ENCODE peak calls at places on chromosome 1, in five cellular contexts. L is cardiac muscle cell, B is stomach, M is neural progenitor cell, S is body of pancreas. F is an unnamed sample.

GRCh38 chr1:209405183-209405823 is 178.2 kb upstream of the CAMK1G start:
- DNase-seq in L (no peak), B (no peak), M (no peak), S (no peak), F (no peak)

GRCh38 chr1:167409183-167409582 is 109.1 kb downstream of the CD247 start:
- DNase-seq in L (no peak), B (no peak), M (no peak), S (no peak), F (no peak)

GRCh38 chr1:112322983-112323678 is 72.9 kb upstream of the CTTNBP2NL start:
- DNase-seq in L (no peak), B (no peak), M (no peak), S (no peak), F (no peak)

GRCh38 chr1:13583964-13584791 is 546 bp downstream of the PDPN start:
- DNase-seq in L (peak), B (no peak), M (peak), S (no peak), F (peak)

GRCh38 chr1:83999316-83999819 is 436 bp upstream of the TTLL7 start:
- DNase-seq in L (peak), B (peak), M (peak), S (peak), F (peak)

GRCh38 chr1:206911064-206911663 is 10.6 kb downstream of the FCMR start:
- DNase-seq in L (peak), B (no peak), M (peak), S (peak), F (no peak)

GRCh38 chr1:101112051-101112770 is 86.6 kb upstream of the DPH5 start:
- DNase-seq in L (no peak), B (no peak), M (peak), S (no peak), F (no peak)

GRCh38 chr1:169491845-169492281 is 6.1 kb upstream of the SLC19A2 start:
- DNase-seq in L (no peak), B (no peak), M (no peak), S (no peak), F (no peak)

GRCh38 chr1:53378932-53379661 is 51.2 kb upstream of the LRP8 start:
- DNase-seq in L (no peak), B (no peak), M (no peak), S (no peak), F (no peak)

GRCh38 chr1:13666317-13666716 is 33.7 kb upstream of the PRDM2 start:
- DNase-seq in L (no peak), B (no peak), M (no peak), S (no peak), F (no peak)

GRCh38 chr1:165632491-165632890 is 1.5 kb downstream of the MGST3 start:
- DNase-seq in L (peak), B (no peak), M (peak), S (no peak), F (no peak)

GRCh38 chr1:208437416-208437815 is 193.2 kb upstream of the PLXNA2 start:
- DNase-seq in L (no peak), B (no peak), M (no peak), S (no peak), F (no peak)

GRCh38 chr1:6510493-6510892 is 19.0 kb upstream of the PLEKHG5 start:
- DNase-seq in L (no peak), B (no peak), M (no peak), S (no peak), F (no peak)

GRCh38 chr1:99646885-99647284 is 972 bp downstream of the PALMD start:
- DNase-seq in L (no peak), B (no peak), M (no peak), S (no peak), F (no peak)
- H3K4me3 ChIP-seq in L (no peak), B (peak), M (no peak), S (peak), F (peak)

DNA sequence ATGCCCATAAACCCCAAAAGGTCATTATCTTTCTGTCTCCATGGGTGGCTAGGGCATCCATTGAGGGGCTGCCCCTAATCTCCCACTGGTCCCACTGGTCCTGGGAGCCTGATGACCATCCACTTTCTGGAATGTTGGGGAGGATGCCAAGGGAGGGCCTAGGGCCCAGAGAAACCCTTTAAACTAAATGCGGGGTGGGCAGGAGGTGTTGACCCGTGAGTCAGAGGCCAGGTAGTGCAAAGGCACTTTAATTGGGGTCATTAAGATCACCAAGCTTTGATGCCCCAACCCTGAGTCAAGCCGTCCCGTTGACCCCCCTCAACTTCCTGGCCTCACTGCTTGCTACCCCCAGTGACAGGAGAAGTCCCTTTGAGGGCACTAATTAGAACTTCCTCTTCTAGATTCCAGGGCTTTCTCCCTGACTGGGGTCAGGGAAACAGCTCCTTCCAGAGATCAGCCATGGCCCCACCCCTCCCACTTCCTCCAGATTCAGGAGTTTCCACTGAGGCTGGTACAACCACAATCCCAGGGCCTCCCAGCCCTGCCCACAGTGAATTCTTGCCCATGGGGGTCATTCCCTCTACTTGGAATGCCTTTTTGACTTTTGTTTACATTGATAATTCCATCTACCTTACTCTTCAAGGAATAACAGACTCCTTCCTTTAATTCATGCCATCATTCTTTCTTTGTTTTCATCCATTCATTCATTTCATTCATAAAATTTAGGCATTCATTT is 15.5 kb upstream of the SERINC2 start:
- DNase-seq in L (no peak), B (no peak), M (no peak), S (no peak), F (no peak)
- H3K27ac ChIP-seq in L (no peak), B (no peak), M (no peak), S (no peak), F (no peak)

DNA sequence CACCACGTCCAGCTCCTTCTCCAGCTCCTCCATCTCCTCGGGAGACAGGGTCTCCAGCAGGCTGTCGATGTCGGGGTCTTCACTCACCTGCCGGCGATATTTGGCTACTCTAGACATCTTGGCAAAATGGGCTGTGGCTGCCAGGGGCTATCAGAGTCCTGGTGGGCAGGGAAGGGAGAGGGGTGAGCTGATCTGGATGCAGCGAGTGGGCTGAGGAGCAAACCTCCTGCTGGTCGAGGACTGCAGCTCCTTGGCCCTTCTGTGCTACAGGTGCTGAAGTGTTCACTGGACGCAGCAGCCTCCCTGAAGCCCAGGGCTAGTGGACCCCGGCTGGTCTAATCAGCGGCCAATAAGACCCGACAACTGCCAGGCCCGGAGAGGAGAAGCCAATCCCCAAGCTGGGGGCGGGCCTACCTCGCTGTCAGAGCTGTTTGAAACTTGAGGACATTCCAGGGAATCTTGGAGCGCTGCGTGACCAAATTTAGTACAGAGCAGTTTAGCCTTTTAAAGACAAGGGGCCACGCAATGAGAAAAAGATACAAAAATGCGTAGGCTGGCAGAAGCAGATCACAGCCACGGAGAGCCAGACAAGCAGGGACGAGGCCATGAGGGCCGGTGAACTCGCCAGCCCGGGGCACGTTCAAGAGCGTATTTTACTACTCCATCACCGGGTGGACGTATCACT is at the start of gene LMOD1:
- DNase-seq in L (peak), B (peak), M (peak), S (peak), F (peak)
- TF ChIP-seq CTCF in L (no peak), B (no peak), M (no peak), S (no peak), F (no peak)

DNA sequence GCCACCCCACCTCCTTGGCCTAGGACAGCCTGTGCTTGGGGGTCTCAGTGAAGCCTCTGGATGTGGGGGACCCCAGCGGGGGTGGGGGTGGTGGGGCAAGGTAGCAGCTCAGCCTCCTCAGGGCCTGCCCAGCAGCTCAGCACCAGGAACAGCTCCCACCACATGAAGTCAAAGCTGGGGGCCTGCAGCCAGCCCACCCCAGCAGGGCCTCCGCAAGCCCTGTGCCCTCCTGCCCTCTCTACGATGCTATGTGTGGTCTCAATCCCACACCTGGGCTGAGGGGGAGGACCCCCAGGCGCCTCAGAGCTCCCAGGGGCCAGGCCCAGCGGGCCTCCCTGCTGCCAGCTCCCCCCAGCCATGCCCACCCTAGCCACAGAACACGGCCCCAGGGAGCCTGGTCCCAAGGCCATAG is 18.6 kb downstream of the PANK4 start:
- DNase-seq in L (no peak), B (no peak), M (no peak), S (no peak), F (no peak)
- H3K4me3 ChIP-seq in L (no peak), B (no peak), M (no peak), S (no peak), F (no peak)

GRCh38 chr1:172322219-172323061 is 98.0 kb upstream of the C1orf105 start:
- DNase-seq in L (no peak), B (no peak), M (no peak), S (peak), F (no peak)

GRCh38 chr1:172325562-172325961 is 94.9 kb upstream of the C1orf105 start:
- DNase-seq in L (no peak), B (no peak), M (no peak), S (no peak), F (no peak)

GRCh38 chr1:172326171-172326570 is 94.3 kb upstream of the C1orf105 start:
- DNase-seq in L (no peak), B (no peak), M (no peak), S (no peak), F (no peak)

GRCh38 chr1:172321429-172321828 is 99.1 kb upstream of the C1orf105 start:
- DNase-seq in L (no peak), B (no peak), M (no peak), S (no peak), F (no peak)

DNA sequence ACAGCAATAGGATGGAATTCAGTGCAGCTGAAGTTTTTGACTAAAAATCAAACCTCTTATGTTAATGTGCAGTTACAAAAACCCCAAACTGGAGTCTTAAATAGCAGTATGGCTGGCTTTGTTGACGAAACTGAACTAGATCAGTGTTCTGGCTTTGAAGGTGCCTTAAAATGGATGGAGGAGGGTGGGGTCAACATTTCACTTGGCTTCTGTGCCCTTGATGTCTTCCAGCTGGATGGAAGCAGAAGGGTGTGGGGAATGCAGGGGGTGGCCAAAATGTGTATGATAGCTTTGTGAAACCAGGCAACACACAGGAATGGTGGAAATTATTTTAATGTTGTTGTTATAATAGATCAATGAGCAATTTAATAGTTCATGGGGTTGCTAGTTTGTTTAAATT is 96.8 kb upstream of the C1orf105 start:
- DNase-seq in L (no peak), B (no peak), M (no peak), S (no peak), F (no peak)
- H3K27ac ChIP-seq in L (no peak), B (no peak), M (no peak), S (no peak), F (no peak)

GRCh38 chr1:975365-975764 is 6.5 kb downstream of the PERM1 start:
- DNase-seq in L (no peak), B (no peak), M (no peak), S (no peak), F (no peak)
- TF ChIP-seq CTCF in L (no peak), B (no peak), M (no peak), S (no peak), F (no peak)

GRCh38 chr1:160841079-160841478 is 21.6 kb downstream of the CD244 start:
- DNase-seq in L (no peak), B (no peak), M (no peak), S (no peak), F (no peak)

GRCh38 chr1:160846281-160846680 is 16.4 kb downstream of the CD244 start:
- DNase-seq in L (no peak), B (no peak), M (no peak), S (no peak), F (no peak)

GRCh38 chr1:160850541-160850940 is 12.1 kb downstream of the CD244 start:
- DNase-seq in L (no peak), B (no peak), M (no peak), S (no peak), F (no peak)

GRCh38 chr1:160838876-160839275 is 23.8 kb downstream of the CD244 start:
- DNase-seq in L (no peak), B (no peak), M (no peak), S (no peak), F (no peak)

DNA sequence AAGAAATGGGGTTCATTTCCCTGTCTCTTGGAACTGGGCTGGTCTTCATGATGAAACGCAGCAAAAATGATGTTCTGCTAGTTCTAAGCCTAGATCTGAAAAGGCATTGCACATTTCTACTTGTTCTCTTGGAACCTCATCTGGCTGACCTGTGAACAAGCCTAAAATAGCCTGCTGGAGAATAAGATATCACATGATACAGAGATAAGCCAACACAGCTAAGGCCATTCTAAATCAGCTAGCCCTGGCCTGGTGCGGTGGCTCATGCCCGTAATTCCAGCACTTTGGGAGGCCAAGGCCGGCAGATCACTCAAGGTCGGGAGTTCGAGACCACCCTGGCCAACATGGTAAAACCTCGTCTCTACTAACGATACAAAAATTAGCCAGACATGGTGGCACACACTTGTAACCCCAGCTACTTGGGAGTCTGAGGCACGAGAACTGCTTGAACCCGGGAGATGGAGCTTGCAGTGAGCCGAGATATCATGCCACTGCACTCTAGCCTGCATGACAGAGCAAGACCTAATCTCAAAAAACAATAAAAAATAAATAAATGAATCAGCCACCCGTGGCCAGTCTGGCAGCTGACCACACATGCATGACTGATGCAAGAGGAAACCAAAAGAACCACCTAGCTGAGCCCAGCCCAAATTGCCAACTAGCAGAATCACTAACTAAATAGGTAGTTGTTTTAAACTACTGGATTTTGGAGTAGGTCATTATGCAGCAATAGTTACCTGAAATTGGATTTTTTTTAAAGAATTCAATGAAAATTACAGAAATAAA is 18.0 kb downstream of the CD244 start:
- DNase-seq in L (no peak), B (no peak), M (no peak), S (no peak), F (no peak)
- H3K4me3 ChIP-seq in L (no peak), B (no peak), M (no peak), S (no peak), F (no peak)

F was measured in dorsolateral prefrontal cortex.